ENCODE peak calls at places on chromosomes 1 and 21, in four cellular contexts. C is transverse colon; Q is left lung; R is CD8-positive, alpha-beta T cell. F is an unnamed sample.

GRCh38 chr1:89306273-89306672 is 33.6 kb upstream of the GBP5 start:
- DNase-seq in C (no peak), Q (no peak), R (no peak), F (no peak)

GRCh38 chr1:54254055-54254454 is 54.1 kb downstream of the MRPL37 start:
- DNase-seq in C (peak; percentile 55), Q (no peak), R (no peak), F (no peak)

GRCh38 chr1:93751391-93752250 is 70.0 kb upstream of the BCAR3 start:
- DNase-seq in C (no peak), Q (no peak), R (no peak), F (no peak)

GRCh38 chr1:101216623-101217022 is 20.2 kb upstream of the S1PR1 start:
- DNase-seq in C (no peak), Q (no peak), R (no peak), F (no peak)

GRCh38 chr1:53504901-53505300 is 45.7 kb downstream of the DMRTB1 start:
- DNase-seq in C (no peak), Q (no peak), R (no peak), F (no peak)

GRCh38 chr1:116882866-116883265 is 26.9 kb upstream of the PTGFRN start:
- DNase-seq in C (no peak), Q (no peak), R (no peak), F (no peak)

GRCh38 chr1:166527752-166528151 is 311.5 kb upstream of the POGK start:
- DNase-seq in C (no peak), Q (no peak), R (no peak), F (no peak)

GRCh38 chr1:208183977-208184901 is 59.9 kb downstream of the PLXNA2 start:
- DNase-seq in C (peak; percentile 78), Q (peak; percentile 59), R (no peak), F (no peak)

GRCh38 chr1:923131-923990 is at the start of gene SAMD11:
- DNase-seq in C (peak; percentile 85), Q (peak; percentile 76), R (peak; percentile 82), F (peak; percentile 51)

GRCh38 chr1:24295547-24295946 is 23.6 kb upstream of the GRHL3 start:
- DNase-seq in C (no peak), Q (no peak), R (no peak), F (no peak)

GRCh38 chr1:209634005-209634737 is 18.1 kb downstream of the LAMB3 start:
- DNase-seq in C (no peak), Q (no peak), R (no peak), F (no peak)

GRCh38 chr1:36768486-36769178 is 265.7 kb downstream of the GRIK3 start:
- DNase-seq in C (no peak), Q (no peak), R (no peak), F (no peak)

GRCh38 chr1:59776960-59777852 is 37.5 kb upstream of the HOOK1 start:
- DNase-seq in C (no peak), Q (no peak), R (no peak), F (no peak)

GRCh38 chr1:167095368-167095767 is 1.5 kb downstream of the STYXL2 start:
- DNase-seq in C (no peak), Q (no peak), R (no peak), F (no peak)

GRCh38 chr1:218556016-218556415 is 210.9 kb downstream of the TGFB2 start:
- DNase-seq in C (no peak), Q (no peak), R (no peak), F (no peak)

GRCh38 chr1:226799634-226800281 is 60.7 kb upstream of the ITPKB start:
- DNase-seq in C (peak; percentile 23), Q (no peak), R (no peak), F (no peak)

GRCh38 chr1:6025269-6026094 is 20.2 kb upstream of the KCNAB2 start:
- DNase-seq in C (no peak), Q (peak; percentile 41), R (no peak), F (no peak)

GRCh38 chr1:110462964-110463363 is 12.0 kb downstream of the PROK1 start:
- DNase-seq in C (no peak), Q (no peak), R (no peak), F (no peak)

GRCh38 chr1:181216571-181216994 is 128.1 kb downstream of the IER5 start:
- DNase-seq in C (no peak), Q (no peak), R (peak; percentile 7), F (no peak)

GRCh38 chr1:247681288-247681897 is 1.9 kb upstream of the OR13G1 start:
- DNase-seq in C (peak; percentile 48), Q (no peak), R (no peak), F (no peak)

GRCh38 chr1:186683637-186684410 is 3.6 kb upstream of the PTGS2 start:
- DNase-seq in C (no peak), Q (no peak), R (no peak), F (no peak)

GRCh38 chr1:65527672-65528071 is 107.2 kb downstream of the LEPR start:
- DNase-seq in C (no peak), Q (no peak), R (no peak), F (no peak)

GRCh38 chr1:182720465-182720864 is 36.1 kb upstream of the RGS8 start:
- DNase-seq in C (no peak), Q (no peak), R (no peak), F (no peak)

GRCh38 chr1:43172532-43172972 is 422 bp downstream of the CFAP57 start:
- DNase-seq in C (peak; percentile 90), Q (peak; percentile 90), R (no peak), F (peak; percentile 55)

GRCh38 chr1:115757866-115758265 is 10.6 kb downstream of the CASQ2 start:
- DNase-seq in C (no peak), Q (no peak), R (no peak), F (no peak)

GRCh38 chr1:43982241-43982640 is 3.2 kb downstream of the B4GALT2 start:
- DNase-seq in C (no peak), Q (no peak), R (no peak), F (no peak)

GRCh38 chr1:25610822-25611630 is 5.6 kb upstream of the MAN1C1 start:
- DNase-seq in C (no peak), Q (no peak), R (no peak), F (no peak)

GRCh38 chr1:228792601-228793000 is 57.3 kb downstream of the RHOU start:
- DNase-seq in C (no peak), Q (no peak), R (no peak), F (no peak)

GRCh38 chr21:44710756-44711326 is 531 bp downstream of the TSPEAR start:
- DNase-seq in C (no peak), Q (peak; percentile 60), R (no peak), F (peak; percentile 13)

GRCh38 chr21:41360072-41360821 is 1.6 kb upstream of the MX2 start:
- DNase-seq in C (peak; percentile 73), Q (no peak), R (peak; percentile 47), F (no peak)

GRCh38 chr1:244027491-244027890 is 23.6 kb upstream of the ZBTB18 start:
- DNase-seq in C (no peak), Q (no peak), R (no peak), F (no peak)

GRCh38 chr21:34690041-34690792 is 21.4 kb downstream of the CLIC6 start:
- DNase-seq in C (peak; percentile 47), Q (no peak), R (no peak), F (no peak)

GRCh38 chr21:26127918-26128317 is 42.7 kb downstream of the APP start:
- DNase-seq in C (no peak), Q (no peak), R (no peak), F (no peak)

GRCh38 chr1:246609632-246610031 is 43.4 kb downstream of the CNST start:
- DNase-seq in C (no peak), Q (no peak), R (no peak), F (no peak)

GRCh38 chr1:246607466-246607865 is 41.2 kb downstream of the CNST start:
- DNase-seq in C (no peak), Q (peak; percentile 40), R (no peak), F (no peak)

GRCh38 chr1:246613131-246613758 is 47.0 kb downstream of the CNST start:
- DNase-seq in C (no peak), Q (no peak), R (no peak), F (no peak)

GRCh38 chr1:246608616-246609376 is 42.5 kb downstream of the CNST start:
- DNase-seq in C (peak; percentile 76), Q (peak; percentile 91), R (no peak), F (peak; percentile 52)
- TF ChIP-seq CTCF in C (peak; percentile 30), Q (no peak), R (no peak), F (no peak)

GRCh38 chr1:161768986-161769672 is 3.0 kb downstream of the ATF6 start:
- DNase-seq in C (no peak), Q (no peak), R (no peak), F (no peak)

GRCh38 chr1:161766102-161766981 is at the start of gene ATF6:
- DNase-seq in C (peak; percentile 91), Q (peak; percentile 89), R (peak; percentile 84), F (peak; percentile 78)

GRCh38 chr1:161768461-161768860 is 2.3 kb downstream of the ATF6 start:
- DNase-seq in C (no peak), Q (no peak), R (no peak), F (no peak)

DNA sequence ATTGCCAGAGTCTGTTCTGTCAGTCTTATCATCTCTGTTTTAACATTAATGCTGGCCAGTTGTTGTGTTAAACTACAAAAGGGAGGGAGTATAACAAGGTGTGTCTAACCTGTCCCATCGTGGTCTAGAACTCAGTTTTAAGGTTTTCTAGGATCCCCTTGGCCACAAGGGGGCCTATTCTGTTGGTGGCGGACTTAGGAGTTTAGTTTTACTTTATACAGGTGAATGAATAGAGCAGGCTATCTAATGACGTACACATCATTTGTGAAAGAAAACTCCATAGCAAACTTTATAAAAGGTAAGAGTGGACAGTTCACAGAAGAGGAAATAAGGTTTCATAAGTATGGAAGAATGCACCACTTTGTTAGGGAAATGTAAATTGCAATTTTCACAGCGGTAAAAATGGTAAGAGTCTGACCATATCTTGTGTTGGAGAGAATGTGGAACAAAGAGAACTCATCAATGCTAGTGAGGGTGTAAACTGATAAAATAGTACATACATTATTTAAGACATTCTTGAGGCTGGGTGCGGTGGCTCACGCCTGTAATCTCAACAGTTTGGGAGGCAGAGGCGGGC is 2.5 kb upstream of the ATF6 start:
- DNase-seq in C (no peak), Q (no peak), R (peak; percentile 60), F (no peak)
- TF ChIP-seq CTCF in C (peak; percentile 40), Q (peak; percentile 27), R (peak; percentile 75), F (no peak)

GRCh38 chr1:85280636-85281035 is 4.2 kb upstream of the BCL10 start:
- DNase-seq in C (no peak), Q (no peak), R (no peak), F (no peak)

GRCh38 chr1:85283475-85284199 is 7.2 kb upstream of the BCL10 start:
- DNase-seq in C (peak; percentile 75), Q (peak; percentile 38), R (no peak), F (no peak)

GRCh38 chr1:85279463-85280080 is 3.1 kb upstream of the BCL10 start:
- DNase-seq in C (no peak), Q (no peak), R (no peak), F (no peak)

GRCh38 chr1:85284202-85284601 is 7.8 kb upstream of the BCL10 start:
- DNase-seq in C (no peak), Q (no peak), R (no peak), F (no peak)

DNA sequence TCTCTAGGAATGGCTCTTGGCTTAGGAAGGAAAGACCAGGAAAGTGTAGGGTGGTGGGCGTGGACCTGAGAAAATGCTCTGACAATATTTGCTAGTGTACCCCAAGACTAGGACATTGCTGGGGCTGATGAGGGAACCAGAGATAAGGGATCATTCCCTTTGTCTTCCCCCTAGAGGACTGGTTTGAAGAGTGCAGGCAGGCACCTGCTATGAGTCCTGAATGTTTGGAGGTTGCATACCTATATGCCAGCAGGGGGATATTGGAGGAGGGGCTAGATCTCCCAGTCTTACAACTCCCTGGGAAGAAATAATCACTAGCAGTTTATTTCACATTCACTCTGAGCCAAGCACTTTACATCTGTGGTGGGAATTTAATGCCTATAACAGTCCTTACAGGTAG is 6.0 kb upstream of the BCL10 start:
- DNase-seq in C (no peak), Q (no peak), R (no peak), F (no peak)
- TF ChIP-seq CTCF in C (no peak), Q (no peak), R (no peak), F (no peak)

GRCh38 chr1:41361028-41361494 is at the start of gene FOXO6:
- DNase-seq in C (peak; percentile 99), Q (peak; percentile 99), R (peak; percentile 94), F (peak; percentile 98)
- TF ChIP-seq CTCF in C (peak; percentile 54), Q (no peak), R (no peak), F (no peak)

F was measured in omental fat pad.